ENCODE peak calls at places on chromosome 9, in four cellular contexts. One of them, this sample, is unnamed.

GRCh38 chr9:123235448-123235847 is 32.9 kb downstream of the STRBP start:
- DNase-seq in heart left ventricle: no peak
- DNase-seq in kidney: no peak
- DNase-seq in activated CD4-positive, CD25-positive, alpha-beta regulatory T cell: no peak
- DNase-seq in this sample: no peak

GRCh38 chr9:124764774-124765438 is 6.2 kb downstream of the NR6A1 start:
- DNase-seq in activated CD4-positive, CD25-positive, alpha-beta regulatory T cell: no peak
- DNase-seq in heart left ventricle: no peak
- DNase-seq in kidney: no peak
- DNase-seq in this sample: no peak

GRCh38 chr9:17810728-17811634 is 232.1 kb downstream of the SH3GL2 start:
- DNase-seq in kidney: no peak
- DNase-seq in heart left ventricle: peak
- DNase-seq in activated CD4-positive, CD25-positive, alpha-beta regulatory T cell: no peak
- DNase-seq in this sample: no peak

GRCh38 chr9:114282926-114283325 is 40.0 kb upstream of the ORM1 start:
- DNase-seq in activated CD4-positive, CD25-positive, alpha-beta regulatory T cell: no peak
- DNase-seq in heart left ventricle: peak
- DNase-seq in kidney: peak
- DNase-seq in this sample: peak

GRCh38 chr9:136512651-136513066 is 29.8 kb upstream of the SEC16A start:
- DNase-seq in kidney: no peak
- DNase-seq in activated CD4-positive, CD25-positive, alpha-beta regulatory T cell: no peak
- DNase-seq in heart left ventricle: no peak
- DNase-seq in this sample: no peak

GRCh38 chr9:127303830-127304229 is 39.3 kb downstream of the GARNL3 start:
- DNase-seq in activated CD4-positive, CD25-positive, alpha-beta regulatory T cell: no peak
- DNase-seq in heart left ventricle: no peak
- DNase-seq in kidney: no peak
- DNase-seq in this sample: no peak

GRCh38 chr9:131960805-131961495 is 118.7 kb downstream of the MED27 start:
- DNase-seq in activated CD4-positive, CD25-positive, alpha-beta regulatory T cell: no peak
- DNase-seq in heart left ventricle: no peak
- DNase-seq in kidney: no peak
- DNase-seq in this sample: no peak

GRCh38 chr9:87567988-87568800 is 70.5 kb downstream of the DAPK1 start:
- DNase-seq in kidney: no peak
- DNase-seq in heart left ventricle: no peak
- DNase-seq in activated CD4-positive, CD25-positive, alpha-beta regulatory T cell: no peak
- DNase-seq in this sample: no peak

GRCh38 chr9:134099123-134099761 is 31.4 kb upstream of the BRD3 start:
- DNase-seq in kidney: no peak
- DNase-seq in heart left ventricle: no peak
- DNase-seq in activated CD4-positive, CD25-positive, alpha-beta regulatory T cell: peak
- DNase-seq in this sample: no peak

GRCh38 chr9:80874276-80874675 is 815.1 kb downstream of the TLE1 start:
- DNase-seq in kidney: no peak
- DNase-seq in heart left ventricle: no peak
- DNase-seq in activated CD4-positive, CD25-positive, alpha-beta regulatory T cell: no peak
- DNase-seq in this sample: no peak

GRCh38 chr9:94611638-94612068 is 18.0 kb upstream of the FBP2 start:
- DNase-seq in activated CD4-positive, CD25-positive, alpha-beta regulatory T cell: peak
- DNase-seq in heart left ventricle: no peak
- DNase-seq in kidney: no peak
- DNase-seq in this sample: no peak

GRCh38 chr9:113705938-113706519 is 170.1 kb upstream of the ZNF618 start:
- DNase-seq in heart left ventricle: no peak
- DNase-seq in kidney: no peak
- DNase-seq in activated CD4-positive, CD25-positive, alpha-beta regulatory T cell: no peak
- DNase-seq in this sample: no peak

GRCh38 chr9:34995288-34996060 is 5.9 kb downstream of the DNAJB5 start:
- DNase-seq in activated CD4-positive, CD25-positive, alpha-beta regulatory T cell: no peak
- DNase-seq in kidney: peak
- DNase-seq in heart left ventricle: no peak
- DNase-seq in this sample: no peak

GRCh38 chr9:32825203-32825602 is 41.9 kb downstream of the TMEM215 start:
- DNase-seq in heart left ventricle: no peak
- DNase-seq in kidney: no peak
- DNase-seq in activated CD4-positive, CD25-positive, alpha-beta regulatory T cell: no peak
- DNase-seq in this sample: no peak

GRCh38 chr9:121862371-121862970 is 211.0 kb downstream of the DAB2IP start:
- DNase-seq in heart left ventricle: no peak
- DNase-seq in kidney: no peak
- DNase-seq in activated CD4-positive, CD25-positive, alpha-beta regulatory T cell: no peak
- DNase-seq in this sample: no peak

GRCh38 chr9:110048976-110049698 is 158.8 kb downstream of the C9orf152 start:
- DNase-seq in heart left ventricle: no peak
- DNase-seq in activated CD4-positive, CD25-positive, alpha-beta regulatory T cell: peak
- DNase-seq in kidney: peak
- DNase-seq in this sample: peak

GRCh38 chr9:69200071-69200470 is 26.0 kb downstream of the TJP2 start:
- DNase-seq in kidney: peak
- DNase-seq in activated CD4-positive, CD25-positive, alpha-beta regulatory T cell: no peak
- DNase-seq in heart left ventricle: no peak
- DNase-seq in this sample: no peak

GRCh38 chr9:120928720-120929389 is 2.3 kb upstream of the TRAF1 start:
- DNase-seq in heart left ventricle: peak
- DNase-seq in activated CD4-positive, CD25-positive, alpha-beta regulatory T cell: peak
- DNase-seq in kidney: peak
- DNase-seq in this sample: no peak

GRCh38 chr9:133109931-133110650 is 10.9 kb downstream of the RALGDS start:
- DNase-seq in heart left ventricle: peak
- DNase-seq in kidney: peak
- DNase-seq in activated CD4-positive, CD25-positive, alpha-beta regulatory T cell: no peak
- DNase-seq in this sample: peak

This sample was measured in chondrocyte.